ENCODE peak calls at places on chromosomes 5 and 9, in four cellular contexts. Y is posterior cingulate gyrus; U is activated CD4-positive, alpha-beta T cell treated with anti-CD3 and anti-CD28 coated beads, Interleukin-2, amount 10 ng/mL, durations not matched to agents 7 days and 5 days; B is stomach. R is an unnamed sample.

GRCh38 chr9:119047513-119047912 is 321.7 kb downstream of the BRINP1 start:
- DNase-seq in Y (no peak), U (no peak), B (no peak), R (no peak)

GRCh38 chr5:153546566-153546965 is 56.1 kb downstream of the GRIA1 start:
- DNase-seq in Y (no peak), U (no peak), B (no peak), R (no peak)

GRCh38 chr5:141560725-141561483 is 57.9 kb downstream of the DIAPH1 start:
- DNase-seq in Y (peak), U (no peak), B (peak), R (peak)

GRCh38 chr5:81552844-81553569 is 159.1 kb upstream of the ACOT12 start:
- DNase-seq in Y (no peak), U (no peak), B (no peak), R (no peak)

GRCh38 chr9:70563437-70564204 is 149.2 kb upstream of the KLF9 start:
- DNase-seq in Y (no peak), U (peak), B (no peak), R (no peak)

GRCh38 chr5:133977858-133978257 is 9.4 kb upstream of the C5orf15 start:
- DNase-seq in Y (no peak), U (no peak), B (no peak), R (no peak)

GRCh38 chr9:92808726-92809451 is 44.3 kb upstream of the BICD2 start:
- DNase-seq in Y (no peak), U (peak), B (peak), R (peak)

GRCh38 chr5:109844148-109844547 is 154.4 kb downstream of the MAN2A1 start:
- DNase-seq in Y (no peak), U (no peak), B (no peak), R (peak)

GRCh38 chr5:135221187-135221473 is 177.9 kb downstream of the MACROH2A1 start:
- DNase-seq in Y (no peak), U (no peak), B (peak), R (no peak)

GRCh38 chr5:65742565-65743231 is 20.7 kb downstream of the NLN start:
- DNase-seq in Y (no peak), U (peak), B (no peak), R (peak)

GRCh38 chr9:127525426-127526188 is 74.3 kb downstream of the LRSAM1 start:
- DNase-seq in Y (no peak), U (peak), B (no peak), R (peak)

GRCh38 chr5:63805151-63805550 is 157.1 kb downstream of the HTR1A start:
- DNase-seq in Y (no peak), U (no peak), B (no peak), R (no peak)

GRCh38 chr9:34246453-34246852 is 67.6 kb downstream of the UBAP1 start:
- DNase-seq in Y (no peak), U (no peak), B (no peak), R (no peak)

GRCh38 chr5:14706615-14707021 is 42.1 kb downstream of the OTULIN start:
- DNase-seq in Y (no peak), U (peak), B (no peak), R (peak)

GRCh38 chr5:99702565-99702964 is 773.8 kb upstream of the CHD1 start:
- DNase-seq in Y (no peak), U (no peak), B (no peak), R (no peak)

GRCh38 chr9:71662086-71662485 is 106.2 kb downstream of the CEMIP2 start:
- DNase-seq in Y (no peak), U (no peak), B (no peak), R (no peak)

R was measured in erythroblast.